ENCODE peak calls at places on chromosomes 16 and 17, in five cellular contexts. K is SW480, Q is SW 1271, B is fibroblast of the conjunctiva, Y is dorsolateral prefrontal cortex. H is an unnamed sample.

GRCh38 chr17:2593846-2594656 is 597 bp downstream of the PAFAH1B1 start:
- DNase-seq in Q (peak), B (peak), Y (peak), K (peak), H (peak)

GRCh38 chr17:57289613-57290012 is 33.3 kb downstream of the MSI2 start:
- DNase-seq in Q (no peak), K (no peak), B (no peak), Y (no peak), H (no peak)

GRCh38 chr16:30053376-30054015 is 12.1 kb upstream of the ALDOA start:
- DNase-seq in K (peak), B (no peak), Y (no peak), Q (peak), H (no peak)

GRCh38 chr17:67335245-67335835 is 31.0 kb downstream of the PSMD12 start:
- DNase-seq in K (no peak), B (no peak), Y (no peak), Q (no peak), H (no peak)

GRCh38 chr16:11793840-11794239 is 3.2 kb downstream of the ZC3H7A start:
- DNase-seq in B (no peak), Q (no peak), Y (no peak), K (no peak), H (no peak)

GRCh38 chr17:31593806-31594205 is 202.3 kb downstream of the RAB11FIP4 start:
- DNase-seq in B (no peak), Y (no peak), Q (no peak), K (no peak), H (no peak)

GRCh38 chr17:50715471-50715870 is 3.9 kb upstream of the LUC7L3 start:
- DNase-seq in B (no peak), Y (no peak), Q (no peak), K (no peak), H (no peak)

GRCh38 chr16:2897110-2897509 is 14.1 kb downstream of the FLYWCH2 start:
- DNase-seq in K (no peak), Q (no peak), Y (no peak), B (no peak), H (no peak)

GRCh38 chr17:74995847-74996246 is 8.4 kb downstream of the CDR2L start:
- DNase-seq in K (no peak), Q (no peak), B (no peak), Y (no peak), H (no peak)

GRCh38 chr17:20267459-20267842 is 199.9 kb downstream of the LGALS9B start:
- DNase-seq in Y (no peak), B (no peak), K (no peak), Q (no peak), H (no peak)

GRCh38 chr17:39400547-39401411 is 647 bp downstream of the FBXL20 start:
- DNase-seq in B (no peak), Q (no peak), Y (peak), K (peak), H (no peak)

GRCh38 chr17:78779848-78780247 is 2.2 kb downstream of the CYTH1 start:
- DNase-seq in Y (no peak), B (no peak), Q (no peak), K (peak), H (no peak)

GRCh38 chr16:50308237-50308965 is 42.0 kb downstream of the ADCY7 start:
- DNase-seq in Q (no peak), B (no peak), Y (no peak), K (no peak), H (no peak)

GRCh38 chr17:78823282-78824046 is 17.1 kb downstream of the USP36 start:
- DNase-seq in B (no peak), Y (no peak), K (no peak), Q (no peak), H (no peak)

GRCh38 chr16:1890701-1891035 is 18.7 kb upstream of the MEIOB start:
- DNase-seq in Y (no peak), Q (no peak), K (no peak), B (no peak), H (no peak)

GRCh38 chr16:22967696-22968095 is 153.7 kb downstream of the HS3ST2 start:
- DNase-seq in B (no peak), Q (no peak), Y (no peak), K (no peak), H (no peak)

GRCh38 chr17:73029941-73030340 is 62.5 kb downstream of the SLC39A11 start:
- DNase-seq in B (no peak), Y (no peak), K (no peak), Q (no peak), H (no peak)

GRCh38 chr16:3153077-3153368 is 18.2 kb downstream of the ZNF213 start:
- DNase-seq in K (no peak), B (no peak), Y (no peak), Q (no peak), H (no peak)

GRCh38 chr17:4533522-4534502 is 21.4 kb downstream of the MYBBP1A start:
- DNase-seq in Q (no peak), K (peak), B (no peak), Y (peak), H (no peak)

GRCh38 chr17:50363217-50364060 is 9.5 kb downstream of the MRPL27 start:
- DNase-seq in K (no peak), B (no peak), Q (no peak), Y (peak), H (no peak)

GRCh38 chr17:77570565-77570898 is 388.0 kb upstream of the TNRC6C start:
- DNase-seq in Q (no peak), Y (no peak), B (no peak), K (no peak), H (no peak)

GRCh38 chr17:44203731-44204452 is 4.2 kb upstream of the ATXN7L3 start:
- DNase-seq in Y (no peak), K (peak), Q (peak), B (peak), H (no peak)

GRCh38 chr16:627458-628239 is 3.1 kb upstream of the WFIKKN1 start:
- DNase-seq in K (no peak), Y (no peak), B (peak), Q (no peak), H (no peak)

GRCh38 chr16:68081796-68082567 is 3.2 kb upstream of the NFATC3 start:
- DNase-seq in Y (no peak), Q (no peak), B (no peak), K (no peak), H (no peak)

GRCh38 chr17:19494961-19495806 is 38.5 kb upstream of the SLC47A1 start:
- DNase-seq in Q (no peak), Y (no peak), B (no peak), K (no peak), H (no peak)

GRCh38 chr17:74623693-74624093 is at the start of gene CD300E:
- DNase-seq in Q (no peak), B (no peak), Y (no peak), K (no peak), H (no peak)

GRCh38 chr16:87305505-87306391 is 11.4 kb downstream of the C16orf95 start:
- DNase-seq in Y (no peak), B (no peak), Q (peak), K (peak), H (no peak)

GRCh38 chr16:1612320-1613111 is at the start of gene CRAMP1:
- DNase-seq in K (peak), Q (no peak), Y (no peak), B (no peak), H (no peak)

GRCh38 chr17:61235001-61235820 is 164.4 kb upstream of the TBX2 start:
- DNase-seq in Q (no peak), B (no peak), K (no peak), Y (no peak), H (no peak)

GRCh38 chr16:58085171-58085570 is 44.0 kb downstream of the CFAP20 start:
- DNase-seq in Y (no peak), K (no peak), Q (no peak), B (no peak), H (no peak)

GRCh38 chr17:55005520-55005919 is 37.0 kb downstream of the STXBP4 start:
- DNase-seq in B (no peak), K (peak), Q (peak), Y (no peak), H (no peak)

H was measured in brain pericyte.